ENCODE peak calls at places on chromosomes 4 and X, in nine cellular contexts. One of them, this sample, is unnamed.

GRCh38 chrX:21657318-21658151 is 595 bp downstream of the KLHL34 start:
- DNase-seq in AG09309: no peak
- DNase-seq in AG10803: no peak
- DNase-seq in PC-3: no peak
- DNase-seq in fibroblast of the aortic adventitia: no peak
- DNase-seq in AG04450: no peak
- DNase-seq in CD4-positive, alpha-beta T cell: no peak
- DNase-seq in spleen: peak
- DNase-seq in RWPE1: no peak
- DNase-seq in this sample: no peak

GRCh38 chr4:125664091-125664767 is 349.5 kb downstream of the FAT4 start:
- DNase-seq in AG09309: no peak
- DNase-seq in AG10803: no peak
- DNase-seq in PC-3: no peak
- DNase-seq in fibroblast of the aortic adventitia: no peak
- DNase-seq in AG04450: no peak
- DNase-seq in CD4-positive, alpha-beta T cell: no peak
- DNase-seq in spleen: no peak
- DNase-seq in RWPE1: no peak
- DNase-seq in this sample: no peak

GRCh38 chr4:184936071-184936470 is 82.2 kb upstream of the HELT start:
- DNase-seq in AG09309: no peak
- DNase-seq in AG10803: no peak
- DNase-seq in PC-3: no peak
- DNase-seq in fibroblast of the aortic adventitia: no peak
- DNase-seq in AG04450: no peak
- DNase-seq in CD4-positive, alpha-beta T cell: no peak
- DNase-seq in spleen: no peak
- DNase-seq in RWPE1: no peak
- DNase-seq in this sample: no peak

GRCh38 chr4:146545102-146545501 is 23.4 kb upstream of the SLC10A7 start:
- DNase-seq in AG09309: no peak
- DNase-seq in AG10803: peak
- DNase-seq in PC-3: peak
- DNase-seq in fibroblast of the aortic adventitia: peak
- DNase-seq in AG04450: no peak
- DNase-seq in CD4-positive, alpha-beta T cell: no peak
- DNase-seq in spleen: no peak
- DNase-seq in RWPE1: no peak
- DNase-seq in this sample: peak

GRCh38 chrX:102985182-102985581 is 48.1 kb downstream of the RAB40AL start:
- DNase-seq in AG09309: peak
- DNase-seq in AG10803: peak
- DNase-seq in PC-3: peak
- DNase-seq in fibroblast of the aortic adventitia: no peak
- DNase-seq in AG04450: no peak
- DNase-seq in CD4-positive, alpha-beta T cell: no peak
- DNase-seq in spleen: no peak
- DNase-seq in RWPE1: no peak
- DNase-seq in this sample: peak

GRCh38 chr4:124018383-124019317 is 622.1 kb downstream of the SPRY1 start:
- DNase-seq in AG09309: no peak
- DNase-seq in AG10803: peak
- DNase-seq in PC-3: no peak
- DNase-seq in fibroblast of the aortic adventitia: peak
- DNase-seq in AG04450: no peak
- DNase-seq in CD4-positive, alpha-beta T cell: no peak
- DNase-seq in spleen: peak
- DNase-seq in RWPE1: no peak
- DNase-seq in this sample: no peak

GRCh38 chr4:2660596-2661211 is 95.4 kb downstream of the TNIP2 start:
- DNase-seq in AG09309: no peak
- DNase-seq in AG10803: no peak
- DNase-seq in PC-3: no peak
- DNase-seq in fibroblast of the aortic adventitia: no peak
- DNase-seq in AG04450: no peak
- DNase-seq in CD4-positive, alpha-beta T cell: no peak
- DNase-seq in spleen: no peak
- DNase-seq in RWPE1: no peak
- DNase-seq in this sample: no peak

GRCh38 chr4:6852582-6852981 is 57.0 kb upstream of the TBC1D14 start:
- DNase-seq in AG09309: no peak
- DNase-seq in AG10803: no peak
- DNase-seq in PC-3: no peak
- DNase-seq in fibroblast of the aortic adventitia: no peak
- DNase-seq in AG04450: no peak
- DNase-seq in CD4-positive, alpha-beta T cell: no peak
- DNase-seq in spleen: no peak
- DNase-seq in RWPE1: no peak
- DNase-seq in this sample: no peak

GRCh38 chrX:153495362-153495751 is 577 bp downstream of the BGN start:
- DNase-seq in AG09309: no peak
- DNase-seq in AG10803: no peak
- DNase-seq in PC-3: no peak
- DNase-seq in fibroblast of the aortic adventitia: peak
- DNase-seq in AG04450: no peak
- DNase-seq in CD4-positive, alpha-beta T cell: no peak
- DNase-seq in spleen: no peak
- DNase-seq in RWPE1: no peak
- DNase-seq in this sample: peak

GRCh38 chrX:40272141-40272540 is 174.4 kb upstream of the BCOR start:
- DNase-seq in AG09309: no peak
- DNase-seq in AG10803: no peak
- DNase-seq in PC-3: no peak
- DNase-seq in fibroblast of the aortic adventitia: no peak
- DNase-seq in AG04450: no peak
- DNase-seq in CD4-positive, alpha-beta T cell: no peak
- DNase-seq in spleen: peak
- DNase-seq in RWPE1: no peak
- DNase-seq in this sample: no peak

GRCh38 chr4:60452259-60452658 is 747.9 kb upstream of the ADGRL3 start:
- DNase-seq in AG09309: no peak
- DNase-seq in AG10803: no peak
- DNase-seq in PC-3: no peak
- DNase-seq in fibroblast of the aortic adventitia: no peak
- DNase-seq in AG04450: no peak
- DNase-seq in CD4-positive, alpha-beta T cell: no peak
- DNase-seq in spleen: no peak
- DNase-seq in RWPE1: no peak
- DNase-seq in this sample: no peak

GRCh38 chrX:14356401-14356800 is 172.9 kb upstream of the GLRA2 start:
- DNase-seq in AG09309: peak
- DNase-seq in AG10803: peak
- DNase-seq in PC-3: peak
- DNase-seq in fibroblast of the aortic adventitia: peak
- DNase-seq in AG04450: no peak
- DNase-seq in CD4-positive, alpha-beta T cell: no peak
- DNase-seq in spleen: no peak
- DNase-seq in RWPE1: peak
- DNase-seq in this sample: peak

GRCh38 chrX:63961964-63962363 is 176.9 kb upstream of the ARHGEF9 start:
- DNase-seq in AG09309: no peak
- DNase-seq in AG10803: no peak
- DNase-seq in PC-3: no peak
- DNase-seq in fibroblast of the aortic adventitia: no peak
- DNase-seq in AG04450: no peak
- DNase-seq in CD4-positive, alpha-beta T cell: no peak
- DNase-seq in spleen: no peak
- DNase-seq in RWPE1: no peak
- DNase-seq in this sample: no peak

GRCh38 chr4:157280673-157281072 is 60.1 kb downstream of the GRIA2 start:
- DNase-seq in AG09309: no peak
- DNase-seq in AG10803: no peak
- DNase-seq in PC-3: peak
- DNase-seq in fibroblast of the aortic adventitia: no peak
- DNase-seq in AG04450: no peak
- DNase-seq in CD4-positive, alpha-beta T cell: no peak
- DNase-seq in spleen: no peak
- DNase-seq in RWPE1: no peak
- DNase-seq in this sample: peak

GRCh38 chr4:37922323-37922722 is 31.4 kb downstream of the TBC1D1 start:
- DNase-seq in AG09309: no peak
- DNase-seq in AG10803: no peak
- DNase-seq in PC-3: no peak
- DNase-seq in fibroblast of the aortic adventitia: peak
- DNase-seq in AG04450: no peak
- DNase-seq in CD4-positive, alpha-beta T cell: no peak
- DNase-seq in spleen: no peak
- DNase-seq in RWPE1: no peak
- DNase-seq in this sample: peak

GRCh38 chrX:120137439-120137838 is 21.0 kb upstream of the RHOXF2 start:
- DNase-seq in AG09309: no peak
- DNase-seq in AG10803: no peak
- DNase-seq in PC-3: peak
- DNase-seq in fibroblast of the aortic adventitia: peak
- DNase-seq in AG04450: no peak
- DNase-seq in CD4-positive, alpha-beta T cell: no peak
- DNase-seq in spleen: no peak
- DNase-seq in RWPE1: no peak
- DNase-seq in this sample: peak
- TF ChIP-seq CTCF in AG09309: no peak
- TF ChIP-seq CTCF in AG10803: peak
- TF ChIP-seq CTCF in PC-3: peak
- TF ChIP-seq CTCF in fibroblast of the aortic adventitia: peak
- TF ChIP-seq CTCF in AG04450: no peak
- TF ChIP-seq CTCF in CD4-positive, alpha-beta T cell: no peak
- TF ChIP-seq CTCF in spleen: no peak
- TF ChIP-seq CTCF in RWPE1: peak
- TF ChIP-seq CTCF in this sample: peak

GRCh38 chrX:83416273-83416672 is 91.8 kb upstream of the POU3F4 start:
- DNase-seq in AG09309: no peak
- DNase-seq in AG10803: no peak
- DNase-seq in PC-3: peak
- DNase-seq in fibroblast of the aortic adventitia: no peak
- DNase-seq in AG04450: no peak
- DNase-seq in CD4-positive, alpha-beta T cell: no peak
- DNase-seq in spleen: no peak
- DNase-seq in RWPE1: no peak
- DNase-seq in this sample: peak
- TF ChIP-seq CTCF in AG09309: no peak
- TF ChIP-seq CTCF in AG10803: no peak
- TF ChIP-seq CTCF in PC-3: peak
- TF ChIP-seq CTCF in fibroblast of the aortic adventitia: peak
- TF ChIP-seq CTCF in AG04450: no peak
- TF ChIP-seq CTCF in CD4-positive, alpha-beta T cell: no peak
- TF ChIP-seq CTCF in spleen: no peak
- TF ChIP-seq CTCF in RWPE1: peak
- TF ChIP-seq CTCF in this sample: peak

GRCh38 chr4:39407584-39407885 is 805 bp downstream of the KLB start:
- DNase-seq in AG09309: no peak
- DNase-seq in AG10803: no peak
- DNase-seq in PC-3: no peak
- DNase-seq in fibroblast of the aortic adventitia: no peak
- DNase-seq in AG04450: no peak
- DNase-seq in CD4-positive, alpha-beta T cell: no peak
- DNase-seq in spleen: no peak
- DNase-seq in RWPE1: no peak
- DNase-seq in this sample: no peak

GRCh38 chr4:39406763-39407583 is at the start of gene KLB:
- DNase-seq in AG09309: no peak
- DNase-seq in AG10803: peak
- DNase-seq in PC-3: no peak
- DNase-seq in fibroblast of the aortic adventitia: peak
- DNase-seq in AG04450: no peak
- DNase-seq in CD4-positive, alpha-beta T cell: no peak
- DNase-seq in spleen: no peak
- DNase-seq in RWPE1: no peak
- DNase-seq in this sample: no peak

GRCh38 chr4:39415678-39416283 is 9.1 kb downstream of the KLB start:
- DNase-seq in AG09309: no peak
- DNase-seq in AG10803: peak
- DNase-seq in PC-3: no peak
- DNase-seq in fibroblast of the aortic adventitia: peak
- DNase-seq in AG04450: no peak
- DNase-seq in CD4-positive, alpha-beta T cell: no peak
- DNase-seq in spleen: no peak
- DNase-seq in RWPE1: no peak
- DNase-seq in this sample: peak

DNA sequence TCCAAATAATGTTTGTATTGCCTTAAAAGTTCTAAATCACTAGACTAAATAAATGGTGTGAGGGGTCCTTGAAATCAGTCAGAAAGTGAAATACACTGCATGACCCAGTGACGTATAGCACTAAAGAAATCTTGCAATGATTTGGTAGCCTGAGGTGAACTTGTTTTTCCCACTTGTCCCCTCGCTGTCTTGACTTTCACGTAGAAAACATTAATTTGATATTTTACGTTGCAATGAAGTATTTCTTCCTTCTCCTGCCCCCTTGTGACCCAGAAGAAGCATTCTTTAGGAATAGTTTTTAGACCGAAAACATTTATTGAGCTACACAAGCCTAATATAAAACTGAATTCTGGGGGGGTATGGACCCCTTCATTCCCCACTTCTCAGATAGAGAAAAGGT is 3.7 kb downstream of the KLB start:
- DNase-seq in AG09309: no peak
- DNase-seq in AG10803: peak
- DNase-seq in PC-3: peak
- DNase-seq in fibroblast of the aortic adventitia: peak
- DNase-seq in AG04450: no peak
- DNase-seq in CD4-positive, alpha-beta T cell: no peak
- DNase-seq in spleen: no peak
- DNase-seq in RWPE1: no peak
- DNase-seq in this sample: no peak
- TF ChIP-seq CTCF in AG09309: peak
- TF ChIP-seq CTCF in AG10803: peak
- TF ChIP-seq CTCF in PC-3: peak
- TF ChIP-seq CTCF in fibroblast of the aortic adventitia: peak
- TF ChIP-seq CTCF in AG04450: peak
- TF ChIP-seq CTCF in CD4-positive, alpha-beta T cell: peak
- TF ChIP-seq CTCF in spleen: no peak
- TF ChIP-seq CTCF in RWPE1: no peak
- TF ChIP-seq CTCF in this sample: peak

GRCh38 chr4:98673282-98673644 is 14.9 kb upstream of the TSPAN5 start:
- DNase-seq in AG09309: no peak
- DNase-seq in AG10803: no peak
- DNase-seq in PC-3: no peak
- DNase-seq in fibroblast of the aortic adventitia: no peak
- DNase-seq in AG04450: no peak
- DNase-seq in CD4-positive, alpha-beta T cell: no peak
- DNase-seq in spleen: no peak
- DNase-seq in RWPE1: no peak
- DNase-seq in this sample: no peak

GRCh38 chr4:98673978-98674377 is 15.6 kb upstream of the TSPAN5 start:
- DNase-seq in AG09309: no peak
- DNase-seq in AG10803: no peak
- DNase-seq in PC-3: no peak
- DNase-seq in fibroblast of the aortic adventitia: peak
- DNase-seq in AG04450: no peak
- DNase-seq in CD4-positive, alpha-beta T cell: no peak
- DNase-seq in spleen: no peak
- DNase-seq in RWPE1: no peak
- DNase-seq in this sample: no peak

GRCh38 chr4:98674404-98675173 is 16.2 kb upstream of the TSPAN5 start:
- DNase-seq in AG09309: no peak
- DNase-seq in AG10803: no peak
- DNase-seq in PC-3: no peak
- DNase-seq in fibroblast of the aortic adventitia: peak
- DNase-seq in AG04450: no peak
- DNase-seq in CD4-positive, alpha-beta T cell: no peak
- DNase-seq in spleen: no peak
- DNase-seq in RWPE1: no peak
- DNase-seq in this sample: no peak

GRCh38 chr4:98671131-98671530 is 12.7 kb upstream of the TSPAN5 start:
- DNase-seq in AG09309: no peak
- DNase-seq in AG10803: no peak
- DNase-seq in PC-3: no peak
- DNase-seq in fibroblast of the aortic adventitia: no peak
- DNase-seq in AG04450: no peak
- DNase-seq in CD4-positive, alpha-beta T cell: no peak
- DNase-seq in spleen: no peak
- DNase-seq in RWPE1: no peak
- DNase-seq in this sample: no peak

GRCh38 chr4:98672583-98673281 is 14.3 kb upstream of the TSPAN5 start:
- DNase-seq in AG09309: no peak
- DNase-seq in AG10803: no peak
- DNase-seq in PC-3: no peak
- DNase-seq in fibroblast of the aortic adventitia: no peak
- DNase-seq in AG04450: no peak
- DNase-seq in CD4-positive, alpha-beta T cell: no peak
- DNase-seq in spleen: no peak
- DNase-seq in RWPE1: no peak
- DNase-seq in this sample: no peak
- TF ChIP-seq CTCF in AG09309: no peak
- TF ChIP-seq CTCF in AG10803: no peak
- TF ChIP-seq CTCF in PC-3: no peak
- TF ChIP-seq CTCF in fibroblast of the aortic adventitia: no peak
- TF ChIP-seq CTCF in AG04450: peak
- TF ChIP-seq CTCF in CD4-positive, alpha-beta T cell: no peak
- TF ChIP-seq CTCF in spleen: no peak
- TF ChIP-seq CTCF in RWPE1: no peak
- TF ChIP-seq CTCF in this sample: no peak

This sample was measured in MCF 10A.